ENCODE peak calls at places on chromosomes 6 and 20, in seven cellular contexts. One of them, this sample, is unnamed.

GRCh38 chr6:106557837-106558236 is 71.5 kb downstream of the RTN4IP1 start:
- DNase-seq in spleen: no peak
- DNase-seq in transverse colon: no peak
- DNase-seq in body of pancreas: no peak
- DNase-seq in left lung: no peak
- DNase-seq in foreskin keratinocyte: no peak
- DNase-seq in neural progenitor cell: no peak
- DNase-seq in this sample: no peak

GRCh38 chr6:93305088-93305487 is 114.3 kb downstream of the EPHA7 start:
- DNase-seq in body of pancreas: no peak
- DNase-seq in neural progenitor cell: no peak
- DNase-seq in left lung: no peak
- DNase-seq in transverse colon: no peak
- DNase-seq in spleen: no peak
- DNase-seq in foreskin keratinocyte: no peak
- DNase-seq in this sample: no peak

GRCh38 chr6:157841211-157841840 is 18.3 kb downstream of the SNX9 start:
- DNase-seq in transverse colon: peak; percentile 41
- DNase-seq in body of pancreas: peak; percentile 46
- DNase-seq in neural progenitor cell: no peak
- DNase-seq in spleen: no peak
- DNase-seq in left lung: no peak
- DNase-seq in foreskin keratinocyte: peak; percentile 83
- DNase-seq in this sample: no peak

GRCh38 chr20:4871486-4871885 is 129.8 kb downstream of the SLC23A2 start:
- DNase-seq in transverse colon: no peak
- DNase-seq in neural progenitor cell: no peak
- DNase-seq in left lung: no peak
- DNase-seq in spleen: peak; percentile 46
- DNase-seq in foreskin keratinocyte: no peak
- DNase-seq in body of pancreas: no peak
- DNase-seq in this sample: no peak

GRCh38 chr20:53940356-53940694 is 130.1 kb downstream of the BCAS1 start:
- DNase-seq in foreskin keratinocyte: no peak
- DNase-seq in transverse colon: no peak
- DNase-seq in spleen: no peak
- DNase-seq in neural progenitor cell: no peak
- DNase-seq in left lung: no peak
- DNase-seq in body of pancreas: no peak
- DNase-seq in this sample: no peak

GRCh38 chr6:168815229-168815628 is 374.2 kb downstream of the SMOC2 start:
- DNase-seq in body of pancreas: no peak
- DNase-seq in spleen: no peak
- DNase-seq in neural progenitor cell: peak; percentile 16
- DNase-seq in transverse colon: no peak
- DNase-seq in left lung: no peak
- DNase-seq in foreskin keratinocyte: no peak
- DNase-seq in this sample: no peak

GRCh38 chr6:111759836-111760785 is 113.1 kb downstream of the FYN start:
- DNase-seq in spleen: no peak
- DNase-seq in body of pancreas: no peak
- DNase-seq in neural progenitor cell: peak; percentile 45
- DNase-seq in left lung: no peak
- DNase-seq in transverse colon: no peak
- DNase-seq in foreskin keratinocyte: no peak
- DNase-seq in this sample: no peak

GRCh38 chr6:30842754-30843610 is 41.3 kb upstream of the DDR1 start:
- DNase-seq in transverse colon: no peak
- DNase-seq in body of pancreas: no peak
- DNase-seq in left lung: no peak
- DNase-seq in foreskin keratinocyte: no peak
- DNase-seq in spleen: no peak
- DNase-seq in neural progenitor cell: no peak
- DNase-seq in this sample: peak; percentile 66

GRCh38 chr6:139987091-139987490 is 612.6 kb upstream of the CITED2 start:
- DNase-seq in left lung: no peak
- DNase-seq in foreskin keratinocyte: no peak
- DNase-seq in transverse colon: no peak
- DNase-seq in neural progenitor cell: no peak
- DNase-seq in body of pancreas: no peak
- DNase-seq in spleen: no peak
- DNase-seq in this sample: no peak

GRCh38 chr6:169859401-169859977 is 108.1 kb downstream of the ERMARD start:
- DNase-seq in body of pancreas: no peak
- DNase-seq in transverse colon: no peak
- DNase-seq in neural progenitor cell: no peak
- DNase-seq in left lung: no peak
- DNase-seq in spleen: peak; percentile 53
- DNase-seq in foreskin keratinocyte: no peak
- DNase-seq in this sample: no peak

GRCh38 chr6:106894978-106895702 is 79.4 kb downstream of the CD24 start:
- DNase-seq in body of pancreas: peak; percentile 55
- DNase-seq in foreskin keratinocyte: peak; percentile 88
- DNase-seq in neural progenitor cell: no peak
- DNase-seq in spleen: no peak
- DNase-seq in left lung: no peak
- DNase-seq in transverse colon: no peak
- DNase-seq in this sample: no peak

GRCh38 chr6:112269165-112269564 is 14.8 kb upstream of the LAMA4 start:
- DNase-seq in neural progenitor cell: no peak
- DNase-seq in foreskin keratinocyte: no peak
- DNase-seq in left lung: no peak
- DNase-seq in body of pancreas: no peak
- DNase-seq in spleen: no peak
- DNase-seq in transverse colon: no peak
- DNase-seq in this sample: no peak

GRCh38 chr20:26276811-26277210 is 580.2 kb upstream of the ZNF337 start:
- DNase-seq in spleen: no peak
- DNase-seq in left lung: no peak
- DNase-seq in neural progenitor cell: peak; percentile 26
- DNase-seq in body of pancreas: no peak
- DNase-seq in transverse colon: no peak
- DNase-seq in foreskin keratinocyte: peak; percentile 0
- DNase-seq in this sample: no peak

GRCh38 chr6:79038061-79038460 is 40.0 kb downstream of the PHIP start:
- DNase-seq in neural progenitor cell: peak; percentile 16
- DNase-seq in spleen: no peak
- DNase-seq in transverse colon: no peak
- DNase-seq in body of pancreas: no peak
- DNase-seq in left lung: no peak
- DNase-seq in foreskin keratinocyte: no peak
- DNase-seq in this sample: no peak

GRCh38 chr20:20505554-20505953 is 137.7 kb downstream of the INSM1 start:
- DNase-seq in neural progenitor cell: no peak
- DNase-seq in foreskin keratinocyte: no peak
- DNase-seq in body of pancreas: no peak
- DNase-seq in transverse colon: no peak
- DNase-seq in spleen: no peak
- DNase-seq in left lung: no peak
- DNase-seq in this sample: no peak

GRCh38 chr20:11799131-11799800 is 118.4 kb upstream of the BTBD3 start:
- DNase-seq in left lung: no peak
- DNase-seq in transverse colon: no peak
- DNase-seq in spleen: no peak
- DNase-seq in neural progenitor cell: no peak
- DNase-seq in foreskin keratinocyte: peak; percentile 21
- DNase-seq in body of pancreas: no peak
- DNase-seq in this sample: no peak

GRCh38 chr6:158460602-158461092 is 99.2 kb upstream of the TMEM181 start:
- DNase-seq in neural progenitor cell: no peak
- DNase-seq in foreskin keratinocyte: peak; percentile 54
- DNase-seq in left lung: no peak
- DNase-seq in body of pancreas: no peak
- DNase-seq in transverse colon: no peak
- DNase-seq in spleen: no peak
- DNase-seq in this sample: no peak

GRCh38 chr6:34056301-34056700 is 89.6 kb downstream of the GRM4 start:
- DNase-seq in left lung: peak; percentile 64
- DNase-seq in body of pancreas: peak; percentile 42
- DNase-seq in neural progenitor cell: peak; percentile 93
- DNase-seq in transverse colon: peak; percentile 77
- DNase-seq in foreskin keratinocyte: peak; percentile 36
- DNase-seq in spleen: no peak
- DNase-seq in this sample: peak; percentile 60

GRCh38 chr6:132188865-132189264 is 212.4 kb downstream of the MOXD1 start:
- DNase-seq in spleen: no peak
- DNase-seq in left lung: no peak
- DNase-seq in neural progenitor cell: no peak
- DNase-seq in body of pancreas: no peak
- DNase-seq in foreskin keratinocyte: peak; percentile 26
- DNase-seq in transverse colon: no peak
- DNase-seq in this sample: no peak

DNA sequence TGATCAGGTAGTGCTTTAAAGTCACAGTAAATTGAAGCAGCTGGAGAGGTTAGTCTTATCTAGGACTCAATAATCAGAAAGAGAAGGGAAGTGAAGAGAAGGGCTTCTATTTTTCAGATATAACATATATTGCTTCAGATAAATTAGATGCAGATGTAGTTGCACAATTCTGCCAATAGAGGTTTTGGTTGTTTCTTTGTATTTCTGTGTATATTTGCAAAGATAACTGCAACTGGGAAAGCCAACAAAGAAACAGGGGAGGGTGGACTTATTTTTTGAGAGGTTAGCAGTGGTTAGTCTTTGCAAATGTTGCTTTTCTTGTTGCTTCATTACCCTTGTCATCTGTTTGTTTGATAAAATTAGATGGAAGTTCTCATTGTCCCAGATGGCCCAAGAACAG is 106.6 kb downstream of the ADGRG6 start:
- DNase-seq in spleen: no peak
- DNase-seq in foreskin keratinocyte: no peak
- DNase-seq in left lung: no peak
- DNase-seq in neural progenitor cell: no peak
- DNase-seq in transverse colon: no peak
- DNase-seq in body of pancreas: no peak
- DNase-seq in this sample: no peak
- TF ChIP-seq CTCF in spleen: no peak
- TF ChIP-seq CTCF in foreskin keratinocyte: peak; percentile 17
- TF ChIP-seq CTCF in left lung: no peak
- TF ChIP-seq CTCF in neural progenitor cell: peak; percentile 15
- TF ChIP-seq CTCF in transverse colon: no peak
- TF ChIP-seq CTCF in body of pancreas: no peak
- TF ChIP-seq CTCF in this sample: no peak

DNA sequence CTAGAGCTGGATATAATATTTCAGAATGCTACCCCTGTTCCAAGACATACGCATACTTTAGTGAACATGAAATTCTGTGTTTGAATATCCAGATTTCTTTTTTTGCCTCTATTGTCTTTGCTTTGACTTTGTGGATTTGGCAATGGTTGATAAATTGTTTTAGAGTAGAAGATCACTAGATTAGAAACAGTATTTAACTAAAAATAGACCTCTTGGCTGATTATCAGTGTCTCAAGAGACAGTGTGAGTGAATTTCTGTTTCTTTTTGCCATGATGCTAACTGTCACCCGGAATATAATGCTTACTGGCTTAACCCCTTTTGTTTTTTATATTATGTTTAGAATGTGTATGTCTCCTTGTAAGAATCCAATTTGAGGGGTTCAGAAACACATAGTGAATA is 102.5 kb downstream of the PLCB1 start:
- DNase-seq in spleen: no peak
- DNase-seq in neural progenitor cell: no peak
- DNase-seq in foreskin keratinocyte: no peak
- DNase-seq in transverse colon: no peak
- DNase-seq in body of pancreas: no peak
- DNase-seq in left lung: no peak
- DNase-seq in this sample: no peak
- H3K27ac ChIP-seq in spleen: no peak overlapping the region
- H3K27ac ChIP-seq in neural progenitor cell: no peak overlapping the region
- H3K27ac ChIP-seq in foreskin keratinocyte: no peak overlapping the region
- H3K27ac ChIP-seq in transverse colon: no peak overlapping the region
- H3K27ac ChIP-seq in body of pancreas: no peak overlapping the region
- H3K27ac ChIP-seq in left lung: no peak overlapping the region
- H3K27ac ChIP-seq in this sample: no peak overlapping the region

GRCh38 chr6:6695711-6696048 is 107.2 kb downstream of the LY86 start:
- DNase-seq in left lung: no peak
- DNase-seq in foreskin keratinocyte: no peak
- DNase-seq in transverse colon: no peak
- DNase-seq in neural progenitor cell: no peak
- DNase-seq in body of pancreas: no peak
- DNase-seq in spleen: no peak
- DNase-seq in this sample: no peak

GRCh38 chr6:6696867-6697531 is 108.5 kb downstream of the LY86 start:
- DNase-seq in foreskin keratinocyte: peak; percentile 63
- DNase-seq in body of pancreas: peak; percentile 69
- DNase-seq in transverse colon: peak; percentile 86
- DNase-seq in neural progenitor cell: peak; percentile 89
- DNase-seq in spleen: peak; percentile 86
- DNase-seq in left lung: peak; percentile 63
- DNase-seq in this sample: peak; percentile 75

GRCh38 chr6:6694825-6695710 is 106.5 kb downstream of the LY86 start:
- DNase-seq in body of pancreas: no peak
- DNase-seq in neural progenitor cell: no peak
- DNase-seq in spleen: peak; percentile 83
- DNase-seq in transverse colon: peak; percentile 86
- DNase-seq in left lung: peak; percentile 62
- DNase-seq in foreskin keratinocyte: peak; percentile 83
- DNase-seq in this sample: no peak

GRCh38 chr6:6697620-6698019 is 109.1 kb downstream of the LY86 start:
- DNase-seq in body of pancreas: no peak
- DNase-seq in transverse colon: peak; percentile 57
- DNase-seq in foreskin keratinocyte: peak; percentile 76
- DNase-seq in spleen: no peak
- DNase-seq in left lung: no peak
- DNase-seq in neural progenitor cell: peak; percentile 53
- DNase-seq in this sample: no peak

DNA sequence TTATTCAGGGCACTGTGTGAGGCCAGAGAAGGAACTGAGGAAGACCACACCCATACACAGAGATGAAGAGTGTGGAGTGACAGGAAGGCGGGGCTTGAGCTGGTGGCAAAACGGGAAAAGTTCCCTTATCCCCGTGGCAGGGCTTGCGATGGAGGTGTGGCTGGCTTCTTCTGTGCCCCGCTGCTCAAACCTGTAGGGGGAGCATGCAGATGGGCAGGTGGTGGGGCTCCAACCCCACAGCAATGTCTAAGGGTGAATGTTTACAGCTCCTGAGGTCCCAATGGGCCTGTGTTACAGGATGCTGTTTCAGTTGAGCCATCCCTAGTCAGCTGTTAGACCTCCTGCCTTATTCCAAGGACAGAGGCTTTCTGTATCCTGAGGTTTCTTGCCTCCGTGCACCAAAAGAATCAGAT is 105.9 kb downstream of the LY86 start:
- DNase-seq in transverse colon: no peak
- DNase-seq in body of pancreas: no peak
- DNase-seq in foreskin keratinocyte: no peak
- DNase-seq in neural progenitor cell: no peak
- DNase-seq in left lung: peak; percentile 61
- DNase-seq in spleen: no peak
- DNase-seq in this sample: no peak
- TF ChIP-seq CTCF in transverse colon: no peak
- TF ChIP-seq CTCF in body of pancreas: no peak
- TF ChIP-seq CTCF in foreskin keratinocyte: peak; percentile 59
- TF ChIP-seq CTCF in neural progenitor cell: no peak
- TF ChIP-seq CTCF in left lung: no peak
- TF ChIP-seq CTCF in spleen: no peak
- TF ChIP-seq CTCF in this sample: no peak

DNA sequence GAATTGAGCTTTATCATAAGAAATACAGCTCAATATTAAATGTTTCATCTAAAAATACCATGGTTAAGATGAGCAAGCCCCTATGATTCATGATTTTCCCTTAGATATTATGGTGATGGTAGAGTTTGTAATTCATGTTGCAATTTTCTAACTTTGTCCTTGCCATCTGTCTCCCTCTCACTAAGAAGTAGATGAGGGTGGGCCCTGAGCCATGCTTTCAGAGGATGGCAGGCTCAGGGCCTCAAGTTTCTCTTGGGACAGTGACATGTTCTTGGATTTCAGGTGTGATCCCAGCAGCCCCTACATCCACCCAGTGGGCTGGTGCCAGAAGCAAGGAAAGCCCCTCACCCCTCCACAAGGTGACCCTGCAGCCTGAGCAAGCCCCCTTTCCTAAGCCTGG is 25.6 kb downstream of the L3MBTL1 start:
- DNase-seq in spleen: no peak
- DNase-seq in transverse colon: no peak
- DNase-seq in body of pancreas: no peak
- DNase-seq in foreskin keratinocyte: peak; percentile 11
- DNase-seq in neural progenitor cell: no peak
- DNase-seq in left lung: no peak
- DNase-seq in this sample: no peak
- H3K27ac ChIP-seq in spleen: no peak overlapping the region
- H3K27ac ChIP-seq in transverse colon: no peak overlapping the region
- H3K27ac ChIP-seq in body of pancreas: no peak overlapping the region
- H3K27ac ChIP-seq in foreskin keratinocyte: no peak overlapping the region
- H3K27ac ChIP-seq in neural progenitor cell: no peak overlapping the region
- H3K27ac ChIP-seq in left lung: no peak overlapping the region
- H3K27ac ChIP-seq in this sample: no peak overlapping the region

This sample was measured in testis.